ENCODE peak calls at places on chromosomes 7 and 10, in seven cellular contexts. V, M, Z, O, J, U and A are unnamed samples.

GRCh38 chr7:100372256-100372655 is 1.0 kb upstream of the PILRA start:
- DNase-seq in U (no peak), O (no peak), V (peak), Z (no peak), M (peak), J (no peak), A (no peak)

GRCh38 chr7:53094191-53094590 is 58.8 kb downstream of the POM121L12 start:
- DNase-seq in O (no peak), V (no peak), M (no peak), Z (no peak), U (no peak), J (no peak), A (no peak)

GRCh38 chr10:80596391-80597257 is 58.9 kb downstream of the SH2D4B start:
- DNase-seq in O (peak), U (peak), M (peak), Z (peak), J (peak), V (peak), A (peak)

GRCh38 chr10:70565556-70566514 is 36.7 kb downstream of the PRF1 start:
- DNase-seq in O (no peak), M (no peak), V (no peak), U (no peak), Z (no peak), J (no peak), A (no peak)

GRCh38 chr10:63769367-63769766 is 248.2 kb downstream of the REEP3 start:
- DNase-seq in J (no peak), M (no peak), V (no peak), O (no peak), U (no peak), Z (no peak), A (no peak)

GRCh38 chr7:130070900-130071622 is 727 bp downstream of the KLHDC10 start:
- DNase-seq in J (no peak), Z (no peak), M (no peak), V (no peak), U (peak), O (peak), A (no peak)

GRCh38 chr7:1058821-1059199 is 14.5 kb downstream of the GPR146 start:
- DNase-seq in V (peak), U (peak), Z (no peak), M (peak), J (no peak), O (no peak), A (no peak)

GRCh38 chr10:119807960-119808697 is 64.5 kb downstream of the MCMBP start:
- DNase-seq in J (peak), M (peak), Z (no peak), U (no peak), V (peak), O (no peak), A (no peak)

GRCh38 chr10:20737107-20737506 is 160.0 kb downstream of the NEBL start:
- DNase-seq in U (no peak), O (no peak), V (no peak), J (no peak), M (no peak), Z (peak), A (no peak)

GRCh38 chr7:29480456-29480855 is 83.2 kb upstream of the PRR15 start:
- DNase-seq in J (no peak), M (no peak), Z (no peak), V (no peak), U (no peak), O (no peak), A (no peak)

GRCh38 chr10:32957341-32958084 is 517 bp downstream of the ITGB1 start:
- DNase-seq in M (no peak), Z (peak), J (no peak), O (peak), U (peak), V (no peak), A (no peak)

GRCh38 chr10:77421576-77421975 is 216.0 kb downstream of the KCNMA1 start:
- DNase-seq in Z (no peak), V (no peak), M (no peak), U (no peak), J (no peak), O (no peak), A (no peak)

GRCh38 chr7:158029431-158029938 is 558.1 kb downstream of the PTPRN2 start:
- DNase-seq in M (no peak), U (no peak), V (no peak), J (no peak), O (no peak), Z (no peak), A (no peak)

GRCh38 chr10:2984682-2985081 is 82.7 kb upstream of the PFKP start:
- DNase-seq in M (no peak), J (no peak), O (no peak), V (no peak), U (no peak), Z (no peak), A (no peak)

GRCh38 chr10:24434961-24435360 is 226.0 kb downstream of the KIAA1217 start:
- DNase-seq in M (no peak), V (no peak), Z (peak), U (no peak), J (no peak), O (no peak), A (no peak)

GRCh38 chr10:99372546-99373271 is 43.6 kb downstream of the CNNM1 start:
- DNase-seq in V (peak), M (peak), U (no peak), O (no peak), Z (no peak), J (no peak), A (peak)

GRCh38 chr7:31735991-31736982 is 49.3 kb downstream of the PPP1R17 start:
- DNase-seq in J (no peak), V (peak), Z (peak), O (peak), M (peak), U (peak), A (peak)

GRCh38 chr7:141115949-141116348 is 42.1 kb downstream of the TMEM178B start:
- DNase-seq in Z (no peak), M (no peak), U (no peak), V (no peak), O (no peak), J (no peak), A (no peak)

GRCh38 chr7:15503603-15504280 is 58.1 kb downstream of the AGMO start:
- DNase-seq in M (peak), O (no peak), J (no peak), Z (peak), V (peak), U (no peak), A (no peak)

GRCh38 chr7:87369216-87369615 is 23.8 kb downstream of the CROT start:
- DNase-seq in V (no peak), O (no peak), U (no peak), J (no peak), Z (no peak), M (no peak), A (no peak)

GRCh38 chr10:71878327-71879034 is 27.4 kb upstream of the PSAP start:
- DNase-seq in M (no peak), U (peak), J (no peak), Z (no peak), O (no peak), V (no peak), A (no peak)

GRCh38 chr10:21212275-21212674 is 313.2 kb downstream of the SKIDA1 start:
- DNase-seq in Z (no peak), V (no peak), J (no peak), M (no peak), O (no peak), U (no peak), A (no peak)

GRCh38 chr7:45978731-45979211 is 57.7 kb upstream of the IGFBP3 start:
- DNase-seq in M (peak), Z (no peak), U (no peak), O (peak), J (no peak), V (no peak), A (no peak)

GRCh38 chr10:118865998-118866778 is 111.4 kb upstream of the CACUL1 start:
- DNase-seq in Z (no peak), U (no peak), O (no peak), J (no peak), V (no peak), M (no peak), A (no peak)

GRCh38 chr7:66413379-66414114 is 208.4 kb downstream of the TPST1 start:
- DNase-seq in O (peak), M (peak), J (peak), U (peak), Z (peak), V (peak), A (no peak)

GRCh38 chr7:120990468-120991118 is 2.1 kb downstream of the CPED1 start:
- DNase-seq in Z (no peak), V (peak), M (peak), O (no peak), J (no peak), U (no peak), A (no peak)

GRCh38 chr7:83655951-83656556 is 7.1 kb upstream of the SEMA3E start:
- DNase-seq in V (peak), O (peak), J (no peak), U (peak), M (peak), Z (peak), A (no peak)

GRCh38 chr7:3244241-3244814 is 56.7 kb upstream of the SDK1 start:
- DNase-seq in O (no peak), Z (peak), M (peak), J (no peak), U (no peak), V (peak), A (no peak)

GRCh38 chr7:36686499-36686898 is 37.8 kb downstream of the AOAH start:
- DNase-seq in O (no peak), Z (peak), U (no peak), M (peak), J (peak), V (no peak), A (no peak)

GRCh38 chr10:11553773-11554381 is 57.6 kb downstream of the USP6NL start:
- DNase-seq in O (no peak), Z (no peak), U (no peak), M (no peak), V (no peak), J (no peak), A (no peak)

GRCh38 chr7:832292-832967 is at the start of gene SUN1:
- DNase-seq in M (peak), U (no peak), Z (peak), V (peak), O (no peak), J (peak), A (no peak)

GRCh38 chr10:97612386-97612785 is 20.9 kb downstream of the MORN4 start:
- DNase-seq in M (peak), Z (peak), V (peak), O (no peak), U (peak), J (peak), A (no peak)

GRCh38 chr10:22230331-22230833 is 12.6 kb upstream of the EBLN1 start:
- DNase-seq in U (peak), O (peak), J (no peak), Z (peak), V (peak), M (peak), A (no peak)

GRCh38 chr10:122780391-122780790 is 65.3 kb downstream of the CUZD1 start:
- DNase-seq in O (no peak), U (no peak), M (no peak), Z (peak), J (no peak), V (no peak), A (no peak)

GRCh38 chr10:66925896-66926719 is at the start of gene LRRTM3:
- DNase-seq in M (peak), J (peak), O (peak), Z (peak), U (peak), V (peak), A (peak)

GRCh38 chr7:121084748-121085336 is 96.3 kb downstream of the CPED1 start:
- DNase-seq in M (peak), J (peak), O (no peak), V (peak), U (no peak), Z (peak), A (no peak)

GRCh38 chr10:68156373-68157185 is 47.3 kb downstream of the MYPN start:
- DNase-seq in O (peak), Z (peak), M (peak), J (peak), U (peak), V (peak), A (peak)

GRCh38 chr10:68151453-68151852 is 42.2 kb downstream of the MYPN start:
- DNase-seq in Z (no peak), U (no peak), O (no peak), V (no peak), J (peak), M (no peak), A (no peak)

GRCh38 chr10:68154211-68154497 is 44.9 kb downstream of the MYPN start:
- DNase-seq in O (peak), M (peak), J (no peak), V (peak), Z (no peak), U (peak), A (no peak)

GRCh38 chr10:68155615-68156205 is 46.4 kb downstream of the MYPN start:
- DNase-seq in O (no peak), J (peak), Z (no peak), M (peak), V (no peak), U (no peak), A (no peak)

GRCh38 chr10:68153473-68154210 is 44.4 kb downstream of the MYPN start:
- DNase-seq in V (peak), M (peak), J (peak), Z (peak), U (no peak), O (peak), A (peak)
- H3K9ac ChIP-seq in V (no peak), M (peak), J (no peak), Z (peak), U (no peak), O (no peak), A (peak)

GRCh38 chr7:103150192-103150591 is 1.3 kb upstream of the NAPEPLD start:
- DNase-seq in U (no peak), Z (peak), V (no peak), O (peak), J (no peak), M (no peak), A (no peak)
- H3K9ac ChIP-seq in U (no peak), Z (no peak), V (no peak), O (no peak), J (no peak), M (no peak), A (no peak)

GRCh38 chr7:23349484-23350157 is 50.5 kb downstream of the MALSU1 start:
- DNase-seq in M (peak), V (peak), U (peak), J (peak), O (no peak), Z (peak), A (no peak)

GRCh38 chr7:23347682-23348180 is 48.6 kb downstream of the MALSU1 start:
- DNase-seq in M (peak), J (peak), V (peak), Z (peak), O (no peak), U (no peak), A (peak)

GRCh38 chr7:23343806-23344500 is 44.8 kb downstream of the MALSU1 start:
- DNase-seq in V (peak), O (no peak), Z (no peak), U (no peak), M (peak), J (no peak), A (no peak)

GRCh38 chr7:23346316-23346715 is 47.2 kb downstream of the MALSU1 start:
- DNase-seq in Z (no peak), M (no peak), U (no peak), V (no peak), J (no peak), O (no peak), A (no peak)

GRCh38 chr7:23347007-23347681 is 48.0 kb downstream of the MALSU1 start:
- DNase-seq in Z (peak), O (no peak), J (no peak), U (no peak), V (no peak), M (no peak), A (no peak)
- H3K9ac ChIP-seq in Z (peak), O (no peak), J (peak), U (no peak), V (no peak), M (peak), A (no peak)

DNA sequence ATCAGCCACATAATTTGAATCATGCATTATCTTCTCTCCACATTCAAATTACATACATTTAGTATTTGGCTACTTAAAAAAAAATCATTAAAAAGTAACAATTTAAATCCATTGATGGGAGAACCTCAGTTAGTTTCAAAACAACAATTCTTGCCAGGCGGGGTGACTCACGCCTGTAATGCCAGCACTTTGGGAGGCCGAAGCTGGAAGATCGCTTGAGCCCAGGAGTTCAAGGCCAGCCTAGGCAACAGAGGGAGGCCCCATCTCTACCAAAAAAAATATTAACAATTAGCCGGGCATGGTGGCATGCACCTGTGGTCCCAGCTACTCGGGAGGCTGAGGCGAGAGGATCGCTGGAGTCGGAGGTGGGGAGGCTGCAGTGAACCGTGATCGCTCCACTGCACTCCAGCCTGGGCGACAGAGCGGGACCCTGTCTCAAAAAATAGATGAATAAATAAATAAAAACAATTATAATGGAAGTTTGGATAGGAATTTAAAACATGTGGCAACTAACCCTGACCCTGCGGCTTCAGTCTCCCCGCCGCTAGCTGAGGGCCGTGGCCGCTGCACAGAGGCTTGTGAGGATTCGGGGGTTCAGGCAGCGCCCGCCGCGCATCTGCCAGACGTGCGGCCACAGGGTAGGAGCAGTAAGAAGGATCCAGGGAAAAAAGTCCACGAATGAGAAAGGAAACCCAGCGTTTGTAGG is 1.1 kb upstream of the CSGALNACT2 start:
- DNase-seq in V (peak), U (no peak), M (peak), Z (peak), O (no peak), J (no peak), A (no peak)
- H3K9ac ChIP-seq in V (peak), U (no peak), M (peak), Z (peak), O (peak), J (peak), A (peak)

GRCh38 chr7:131235489-131236317 is 92.0 kb upstream of the MKLN1 start:
- DNase-seq in O (no peak), U (no peak), M (peak), Z (peak), V (peak), J (peak), A (no peak)
- H3K9ac ChIP-seq in O (no peak), U (no peak), M (peak), Z (peak), V (peak), J (no peak), A (no peak)

GRCh38 chr7:70243443-70243842 is 645.2 kb downstream of the AUTS2 start:
- DNase-seq in U (no peak), J (no peak), Z (no peak), O (no peak), V (no peak), M (no peak), A (no peak)

GRCh38 chr7:70239930-70240329 is 641.7 kb downstream of the AUTS2 start:
- DNase-seq in M (no peak), J (no peak), V (no peak), Z (no peak), U (peak), O (no peak), A (no peak)

GRCh38 chr7:70241776-70242175 is 643.5 kb downstream of the AUTS2 start:
- DNase-seq in Z (no peak), V (no peak), U (no peak), M (no peak), O (no peak), J (no peak), A (no peak)

GRCh38 chr7:70240873-70241272 is 642.6 kb downstream of the AUTS2 start:
- DNase-seq in U (no peak), V (no peak), Z (no peak), J (no peak), O (no peak), M (no peak), A (no peak)

GRCh38 chr7:70238171-70238575 is 639.9 kb downstream of the AUTS2 start:
- DNase-seq in O (no peak), J (no peak), V (no peak), M (no peak), U (peak), Z (no peak), A (no peak)
- H3K9ac ChIP-seq in O (no peak), J (no peak), V (no peak), M (no peak), U (no peak), Z (no peak), A (peak)

GRCh38 chr7:50342616-50343114 is 38.1 kb downstream of the IKZF1 start:
- DNase-seq in V (no peak), O (no peak), Z (no peak), J (no peak), U (peak), M (no peak), A (peak)
- H3K9ac ChIP-seq in V (no peak), O (no peak), Z (no peak), J (no peak), U (no peak), M (no peak), A (no peak)